ENCODE peak calls at places on chromosomes 11 and 22, in five cellular contexts. Z, V, W, X and Y are unnamed samples.

GRCh38 chr11:1827095-1827797 is 7.5 kb upstream of the SYT8 start:
- DNase-seq in Z (no peak), V (no peak), W (no peak), X (no peak), Y (peak)

GRCh38 chr11:45894555-45895247 is 9.2 kb downstream of the MAPK8IP1 start:
- DNase-seq in Z (no peak), V (no peak), W (no peak), X (no peak), Y (peak)

GRCh38 chr11:112289588-112290461 is 29.2 kb upstream of the PLET1 start:
- DNase-seq in Z (peak), V (no peak), W (peak), X (peak), Y (peak)

GRCh38 chr22:49554741-49555140 is 272.9 kb downstream of the BRD1 start:
- DNase-seq in Z (no peak), V (no peak), W (no peak), X (no peak), Y (no peak)

GRCh38 chr22:23503142-23503541 is 76.9 kb downstream of the IGLL1 start:
- DNase-seq in Z (no peak), V (no peak), W (no peak), X (no peak), Y (peak)

GRCh38 chr11:112745958-112746357 is 215.3 kb upstream of the NCAM1 start:
- DNase-seq in Z (no peak), V (no peak), W (no peak), X (no peak), Y (no peak)

GRCh38 chr22:46549565-46549840 is 12.1 kb upstream of the CELSR1 start:
- DNase-seq in Z (no peak), V (no peak), W (no peak), X (no peak), Y (no peak)

GRCh38 chr22:28899199-28899853 is 16.0 kb downstream of the ZNRF3 start:
- DNase-seq in Z (peak), V (peak), W (no peak), X (no peak), Y (no peak)

GRCh38 chr22:45496451-45496941 is 6.2 kb upstream of the FBLN1 start:
- DNase-seq in Z (no peak), V (no peak), W (no peak), X (no peak), Y (no peak)

GRCh38 chr11:45104006-45104789 is 42.2 kb upstream of the PRDM11 start:
- DNase-seq in Z (no peak), V (no peak), W (no peak), X (no peak), Y (no peak)

GRCh38 chr22:44202261-44202789 is 21.6 kb downstream of the PARVG start:
- DNase-seq in Z (no peak), V (no peak), W (no peak), X (no peak), Y (no peak)

GRCh38 chr11:123195182-123196059 is at the start of gene CLMP:
- DNase-seq in Z (no peak), V (no peak), W (peak), X (no peak), Y (peak)

GRCh38 chr22:42742940-42743339 is 22.3 kb upstream of the A4GALT start:
- DNase-seq in Z (no peak), V (no peak), W (no peak), X (no peak), Y (peak)

GRCh38 chr11:120335596-120335927 is 651 bp upstream of the ARHGEF12 start:
- DNase-seq in Z (no peak), V (no peak), W (no peak), X (no peak), Y (peak)

GRCh38 chr11:3231851-3232744 is at the start of gene MRGPRE:
- DNase-seq in Z (no peak), V (no peak), W (peak), X (no peak), Y (peak)

GRCh38 chr11:75055511-75055910 is 41.2 kb downstream of the OR2AT4 start:
- DNase-seq in Z (no peak), V (no peak), W (no peak), X (no peak), Y (no peak)

GRCh38 chr11:36507824-36508489 is 2.1 kb downstream of the TRAF6 start:
- DNase-seq in Z (no peak), V (no peak), W (no peak), X (no peak), Y (no peak)

GRCh38 chr11:74570266-74571061 is 21.9 kb upstream of the POLD3 start:
- DNase-seq in Z (peak), V (no peak), W (peak), X (peak), Y (peak)

GRCh38 chr11:77515483-77515882 is 41.6 kb upstream of the PAK1 start:
- DNase-seq in Z (no peak), V (no peak), W (no peak), X (no peak), Y (no peak)

GRCh38 chr11:12540913-12541587 is 133.2 kb upstream of the TEAD1 start:
- DNase-seq in Z (no peak), V (no peak), W (no peak), X (no peak), Y (no peak)

GRCh38 chr22:32177221-32177765 is 18.2 kb upstream of the C22orf42 start:
- DNase-seq in Z (no peak), V (no peak), W (no peak), X (peak), Y (no peak)

GRCh38 chr11:125101596-125101995 is 9.8 kb downstream of the TMEM218 start:
- DNase-seq in Z (no peak), V (no peak), W (no peak), X (no peak), Y (no peak)

GRCh38 chr11:45803981-45804805 is 756 bp upstream of the SLC35C1 start:
- DNase-seq in Z (peak), V (no peak), W (peak), X (peak), Y (peak)

GRCh38 chr11:134022748-134023147 is 46.1 kb upstream of the JAM3 start:
- DNase-seq in Z (no peak), V (no peak), W (no peak), X (no peak), Y (no peak)

GRCh38 chr11:117605331-117605730 is 191.7 kb downstream of the DSCAML1 start:
- DNase-seq in Z (no peak), V (no peak), W (no peak), X (no peak), Y (no peak)

GRCh38 chr11:116707250-116707649 is 65.5 kb downstream of the BUD13 start:
- DNase-seq in Z (no peak), V (no peak), W (no peak), X (no peak), Y (peak)

GRCh38 chr22:26592368-26593015 is 2.6 kb upstream of the TPST2 start:
- DNase-seq in Z (peak), V (peak), W (no peak), X (peak), Y (no peak)

GRCh38 chr22:17777005-17777716 is 2.9 kb upstream of the BID start:
- DNase-seq in Z (peak), V (peak), W (no peak), X (peak), Y (no peak)

GRCh38 chr11:133065847-133066485 is 466.3 kb downstream of the OPCML start:
- DNase-seq in Z (no peak), V (no peak), W (no peak), X (no peak), Y (peak)

GRCh38 chr22:37981282-37982011 is 2.9 kb downstream of the SOX10 start:
- DNase-seq in Z (no peak), V (no peak), W (no peak), X (no peak), Y (no peak)

GRCh38 chr22:48135641-48136040 is 1373.2 kb downstream of the TBC1D22A start:
- DNase-seq in Z (no peak), V (no peak), W (no peak), X (no peak), Y (no peak)

GRCh38 chr11:4118107-4118506 is 23.5 kb downstream of the RRM1 start:
- DNase-seq in Z (no peak), V (no peak), W (no peak), X (no peak), Y (no peak)

GRCh38 chr22:38843716-38844660 is at the start of gene NPTXR:
- DNase-seq in Z (no peak), V (no peak), W (peak), X (peak), Y (peak)

GRCh38 chr11:111310088-111310487 is 11.7 kb downstream of the POU2AF3 start:
- DNase-seq in Z (no peak), V (no peak), W (no peak), X (no peak), Y (no peak)

GRCh38 chr11:72609045-72609444 is 65.2 kb downstream of the PDE2A start:
- DNase-seq in Z (peak), V (no peak), W (no peak), X (peak), Y (peak)

GRCh38 chr11:122791411-122791810 is 46.9 kb upstream of the CRTAM start:
- DNase-seq in Z (no peak), V (no peak), W (no peak), X (no peak), Y (no peak)

GRCh38 chr11:26095340-26095739 is 236.6 kb upstream of the ANO3 start:
- DNase-seq in Z (no peak), V (no peak), W (no peak), X (no peak), Y (no peak)

GRCh38 chr22:45478108-45478771 is 24.4 kb upstream of the FBLN1 start:
- DNase-seq in Z (no peak), V (no peak), W (no peak), X (no peak), Y (no peak)

GRCh38 chr11:101096036-101096704 is 33.4 kb downstream of the PGR start:
- DNase-seq in Z (no peak), V (no peak), W (no peak), X (no peak), Y (no peak)